ENCODE peak calls at places on chromosomes 12 and 14, in four cellular contexts. U is M059J, Q is astrocyte of the cerebellum, G is mesendoderm. C is an unnamed sample.

GRCh38 chr12:113208041-113208934 is 13.0 kb upstream of the TPCN1 start:
- DNase-seq in U (peak; percentile 84), Q (no peak), G (peak; percentile 35), C (no peak)

GRCh38 chr12:110940933-110941332 is 20.6 kb upstream of the MYL2 start:
- DNase-seq in U (no peak), Q (no peak), G (no peak), C (no peak)

GRCh38 chr14:55794655-55795583 is 214.9 kb downstream of the KTN1 start:
- DNase-seq in U (peak; percentile 84), Q (no peak), G (peak; percentile 37), C (no peak)

GRCh38 chr12:58832-59231 is 7.7 kb upstream of the IQSEC3 start:
- DNase-seq in U (no peak), Q (no peak), G (no peak), C (no peak)

GRCh38 chr12:19186722-19187661 is 57.5 kb downstream of the PLEKHA5 start:
- DNase-seq in U (peak; percentile 64), Q (peak; percentile 63), G (peak; percentile 65), C (peak; percentile 25)

GRCh38 chr12:108424026-108424425 is 84.9 kb upstream of the CMKLR1 start:
- DNase-seq in U (peak; percentile 30), Q (no peak), G (peak; percentile 14), C (no peak)

GRCh38 chr12:114625294-114625851 is 58.6 kb downstream of the TBX3 start:
- DNase-seq in U (peak; percentile 55), Q (peak; percentile 33), G (peak; percentile 78), C (peak; percentile 39)

GRCh38 chr12:131129839-131130238 is 176.1 kb downstream of the ADGRD1 start:
- DNase-seq in U (peak; percentile 69), Q (no peak), G (no peak), C (no peak)

GRCh38 chr12:7038591-7038990 is 20.3 kb upstream of the LPCAT3 start:
- DNase-seq in U (no peak), Q (no peak), G (no peak), C (no peak)

GRCh38 chr14:72420749-72421452 is 473.0 kb downstream of the DPF3 start:
- DNase-seq in U (peak; percentile 59), Q (peak; percentile 51), G (peak; percentile 84), C (peak; percentile 22)

GRCh38 chr14:103543721-103544626 is 15.0 kb downstream of the TRMT61A start:
- DNase-seq in U (no peak), Q (no peak), G (no peak), C (no peak)

GRCh38 chr12:130137141-130138018 is 24.9 kb upstream of the FZD10 start:
- DNase-seq in U (no peak), Q (no peak), G (no peak), C (no peak)

GRCh38 chr14:59126714-59127436 is 61.6 kb upstream of the DAAM1 start:
- DNase-seq in U (peak; percentile 67), Q (peak; percentile 32), G (peak; percentile 67), C (peak; percentile 31)

GRCh38 chr12:70960484-70960883 is 39.9 kb upstream of the PTPRR start:
- DNase-seq in U (no peak), Q (no peak), G (peak; percentile 16), C (no peak)

C was measured in AG09319.